ENCODE peak calls at places on chromosomes 7 and 10, in six cellular contexts. T is stromal cell of bone marrow; M is CD8-positive, alpha-beta memory T cell; V is Calu3; A is Caco-2; D is GM19239. I is an unnamed sample.

GRCh38 chr7:106285801-106286492 is 1.2 kb upstream of the NAMPT start:
- DNase-seq in V (no peak), M (no peak), A (no peak), T (no peak), D (peak; percentile 21), I (no peak)

GRCh38 chr10:71084061-71084817 is 128.1 kb upstream of the UNC5B start:
- DNase-seq in M (no peak), D (no peak), T (no peak), V (no peak), A (no peak), I (no peak)

GRCh38 chr7:44280993-44281721 is 44.2 kb downstream of the CAMK2B start:
- DNase-seq in M (no peak), A (no peak), T (no peak), V (no peak), D (no peak), I (no peak)

GRCh38 chr7:17552952-17553351 is 254.5 kb downstream of the AHR start:
- DNase-seq in V (no peak), M (no peak), A (no peak), D (no peak), T (no peak), I (no peak)

GRCh38 chr7:44375236-44375699 is 49.9 kb upstream of the CAMK2B start:
- DNase-seq in V (peak; percentile 59), M (no peak), D (no peak), A (peak; percentile 62), T (no peak), I (peak; percentile 49)

GRCh38 chr7:106730021-106730420 is 69.1 kb upstream of the CCDC71L start:
- DNase-seq in D (no peak), V (peak; percentile 39), A (no peak), M (no peak), T (no peak), I (no peak)

GRCh38 chr7:726084-726853 is at the start of gene DNAAF5:
- DNase-seq in M (peak; percentile 82), T (peak; percentile 70), V (peak; percentile 94), A (peak; percentile 89), D (peak; percentile 97), I (peak; percentile 79)

GRCh38 chr10:93095225-93095624 is 21.5 kb downstream of the CYP26A1 start:
- DNase-seq in T (no peak), A (no peak), M (no peak), D (no peak), V (no peak), I (no peak)

GRCh38 chr7:16078076-16078952 is 343.0 kb downstream of the CRPPA start:
- DNase-seq in M (peak; percentile 9), V (peak; percentile 78), D (no peak), A (peak; percentile 79), T (no peak), I (peak; percentile 65)

GRCh38 chr10:3186365-3186764 is 13.8 kb upstream of the PITRM1 start:
- DNase-seq in D (no peak), V (no peak), A (no peak), M (peak; percentile 17), T (no peak), I (no peak)

GRCh38 chr10:129099992-129100391 is 367.0 kb upstream of the MGMT start:
- DNase-seq in D (no peak), V (no peak), M (no peak), A (no peak), T (no peak), I (no peak)

GRCh38 chr10:127035827-127036226 is 130.6 kb downstream of the DOCK1 start:
- DNase-seq in T (no peak), M (no peak), D (no peak), A (no peak), V (no peak), I (no peak)

GRCh38 chr10:29132821-29133156 is 156.1 kb upstream of the LYZL1 start:
- DNase-seq in V (no peak), T (no peak), M (no peak), A (peak; percentile 42), D (no peak), I (no peak)

GRCh38 chr10:126421745-126422144 is 33.5 kb upstream of the ADAM12 start:
- DNase-seq in T (peak; percentile 99), V (no peak), D (no peak), M (no peak), A (no peak), I (no peak)

GRCh38 chr10:130227883-130228282 is 91.7 kb downstream of the GLRX3 start:
- DNase-seq in D (no peak), T (no peak), A (no peak), M (no peak), V (no peak), I (no peak)

GRCh38 chr10:87925570-87925969 is 62.1 kb downstream of the PTEN start:
- DNase-seq in A (no peak), M (no peak), T (no peak), D (no peak), V (peak; percentile 1), I (no peak)

GRCh38 chr7:105256621-105257283 is 132.0 kb downstream of the SRPK2 start:
- DNase-seq in T (no peak), A (no peak), V (no peak), D (no peak), M (no peak), I (no peak)

GRCh38 chr7:78562191-78562590 is 763.6 kb downstream of the PHTF2 start:
- DNase-seq in A (no peak), V (no peak), D (no peak), T (no peak), M (no peak), I (no peak)

GRCh38 chr7:61111-61510 is 131.3 kb upstream of the FAM20C start:
- DNase-seq in A (no peak), M (no peak), V (no peak), T (no peak), D (no peak), I (no peak)

GRCh38 chr7:56092789-56093531 is at the start of gene PHKG1:
- DNase-seq in A (peak; percentile 26), T (peak; percentile 79), D (no peak), V (peak; percentile 64), M (no peak), I (peak; percentile 33)

GRCh38 chr10:20871970-20872369 is 25.1 kb downstream of the NEBL start:
- DNase-seq in D (no peak), A (no peak), M (no peak), T (no peak), V (no peak), I (no peak)

GRCh38 chr10:132266594-132267161 is 41.1 kb downstream of the STK32C start:
- DNase-seq in V (no peak), D (no peak), M (no peak), T (no peak), A (no peak), I (no peak)

GRCh38 chr10:131546086-131546810 is 234.7 kb upstream of the TCERG1L start:
- DNase-seq in A (no peak), T (no peak), D (no peak), M (no peak), V (peak; percentile 69), I (no peak)

GRCh38 chr10:55746002-55746401 is 615.1 kb downstream of the ZWINT start:
- DNase-seq in A (no peak), M (no peak), V (no peak), D (no peak), T (no peak), I (no peak)

GRCh38 chr7:157278791-157279678 is 57.8 kb upstream of the DNAJB6 start:
- DNase-seq in T (no peak), M (no peak), D (peak; percentile 61), V (peak; percentile 36), A (peak; percentile 74), I (no peak)

GRCh38 chr7:90758933-90759562 is 162.9 kb downstream of the CDK14 start:
- DNase-seq in T (no peak), D (no peak), M (no peak), A (peak; percentile 30), V (no peak), I (peak; percentile 88)

GRCh38 chr10:80452688-80453391 is 1.3 kb upstream of the TSPAN14 start:
- DNase-seq in A (no peak), D (no peak), V (no peak), M (no peak), T (no peak), I (no peak)

GRCh38 chr10:133439517-133440461 is 14.0 kb upstream of the SCART1 start:
- DNase-seq in D (peak; percentile 2), A (no peak), T (no peak), M (no peak), V (no peak), I (no peak)

GRCh38 chr10:31322647-31323046 is 3.6 kb downstream of the ZEB1 start:
- DNase-seq in A (no peak), T (no peak), D (no peak), M (no peak), V (no peak), I (no peak)

GRCh38 chr10:74063256-74063655 is 65.3 kb downstream of the VCL start:
- DNase-seq in D (no peak), A (no peak), V (no peak), T (no peak), M (no peak), I (no peak)

GRCh38 chr10:122147731-122148130 is 123.4 kb upstream of the BTBD16 start:
- DNase-seq in T (no peak), V (no peak), M (no peak), D (no peak), A (no peak), I (no peak)

GRCh38 chr10:103793920-103794883 is 61.2 kb downstream of the SH3PXD2A start:
- DNase-seq in M (no peak), T (no peak), A (peak; percentile 94), D (no peak), V (peak; percentile 21), I (peak; percentile 99)

GRCh38 chr10:104297697-104298660 is 29.0 kb downstream of the GSTO2 start:
- DNase-seq in T (no peak), V (peak; percentile 13), M (no peak), A (peak; percentile 46), D (no peak), I (no peak)

GRCh38 chr10:103333934-103334520 is 16.9 kb downstream of the PCGF6 start:
- DNase-seq in A (no peak), T (peak; percentile 7), D (no peak), V (no peak), M (no peak), I (peak; percentile 10)

GRCh38 chr7:128032605-128033235 is 1.5 kb upstream of the LRRC4 start:
- DNase-seq in A (no peak), T (no peak), M (peak; percentile 6), D (no peak), V (no peak), I (no peak)

GRCh38 chr10:72563327-72563932 is 62.4 kb downstream of the MICU1 start:
- DNase-seq in A (no peak), D (peak; percentile 5), V (no peak), T (no peak), M (no peak), I (no peak)

GRCh38 chr7:119515214-119515613 is 757.8 kb upstream of the KCND2 start:
- DNase-seq in D (no peak), V (no peak), M (no peak), A (no peak), T (no peak), I (no peak)

GRCh38 chr7:11524476-11525398 is 307.3 kb downstream of the THSD7A start:
- DNase-seq in D (no peak), A (no peak), M (no peak), V (no peak), T (no peak), I (no peak)